ENCODE peak calls at places on chromosome 6, in five cellular contexts. V is WTC11, Y is GM23338, P is HepG2, C is H1. O is an unnamed sample.

GRCh38 chr6:41580690-41581089 is 34.5 kb downstream of the FOXP4 start:
- DNase-seq in V (no peak), Y (no peak), P (no peak), C (no peak), O (no peak)

GRCh38 chr6:12051861-12052368 is 39.8 kb downstream of the HIVEP1 start:
- DNase-seq in V (no peak), Y (no peak), P (no peak), C (no peak), O (no peak)

GRCh38 chr6:152233547-152234320 is 403.4 kb downstream of the SYNE1 start:
- DNase-seq in V (no peak), Y (no peak), P (no peak), C (no peak), O (no peak)

GRCh38 chr6:161586866-161587265 is 313.0 kb upstream of the AGPAT4 start:
- DNase-seq in V (no peak), Y (no peak), P (no peak), C (no peak), O (no peak)

GRCh38 chr6:169865346-169866139 is 114.1 kb downstream of the ERMARD start:
- DNase-seq in V (no peak), Y (no peak), P (no peak), C (no peak), O (no peak)

GRCh38 chr6:139659711-139660110 is 285.3 kb upstream of the CITED2 start:
- DNase-seq in V (no peak), Y (no peak), P (no peak), C (no peak), O (no peak)

GRCh38 chr6:30844118-30844535 is 40.2 kb upstream of the DDR1 start:
- DNase-seq in V (peak; percentile 38), Y (peak; percentile 88), P (peak; percentile 40), C (no peak), O (no peak)

GRCh38 chr6:20044883-20045282 is 167.4 kb downstream of the MBOAT1 start:
- DNase-seq in V (no peak), Y (no peak), P (no peak), C (no peak), O (no peak)

GRCh38 chr6:122790740-122791679 is 2.0 kb downstream of the SMPDL3A start:
- DNase-seq in V (no peak), Y (peak; percentile 20), P (peak; percentile 86), C (no peak), O (no peak)

GRCh38 chr6:106870824-106871300 is 103.7 kb downstream of the CD24 start:
- DNase-seq in V (no peak), Y (no peak), P (no peak), C (no peak), O (no peak)

GRCh38 chr6:90678049-90678779 is 91.3 kb upstream of the MAP3K7 start:
- DNase-seq in V (no peak), Y (no peak), P (no peak), C (no peak), O (no peak)

GRCh38 chr6:109183109-109183508 is 87.8 kb downstream of the CEP57L1 start:
- DNase-seq in V (no peak), Y (peak; percentile 32), P (no peak), C (peak; percentile 0), O (peak; percentile 41)
- TF ChIP-seq CREB1 in V (no peak), Y (no peak), P (no peak), C (no peak), O (no peak)

GRCh38 chr6:73231986-73232391 is 6.7 kb upstream of the KHDC1L start:
- DNase-seq in V (no peak), Y (no peak), P (no peak), C (no peak), O (no peak)
- TF ChIP-seq CREB1 in V (no peak), Y (no peak), P (no peak), C (no peak), O (no peak)

GRCh38 chr6:17197607-17198006 is 83.6 kb upstream of the RBM24 start:
- DNase-seq in V (no peak), Y (no peak), P (no peak), C (no peak), O (no peak)
- TF ChIP-seq CREB1 in V (no peak), Y (no peak), P (no peak), C (no peak), O (no peak)

DNA sequence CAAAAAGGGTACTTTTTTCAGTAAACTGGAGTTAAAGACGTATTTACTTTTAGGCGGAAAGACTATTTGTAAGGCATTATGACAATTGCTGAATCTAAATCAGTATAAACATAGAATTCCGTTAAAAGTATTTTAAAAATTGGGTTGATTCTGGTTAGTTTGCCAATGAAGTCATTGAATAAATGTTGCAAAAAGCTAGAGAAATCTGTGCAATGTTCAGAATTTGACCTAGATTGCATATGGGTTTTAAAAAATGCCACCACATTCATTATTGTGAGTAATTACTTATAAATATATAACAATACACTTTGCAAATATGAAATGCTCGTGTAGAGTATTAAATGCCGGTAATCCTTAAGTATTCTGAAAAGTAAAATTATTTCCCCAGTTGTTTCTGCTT is 116.5 kb upstream of the EEF1E1 start:
- DNase-seq in V (no peak), Y (no peak), P (no peak), C (no peak), O (no peak)
- TF ChIP-seq CREB1 in V (no peak), Y (no peak), P (no peak), C (no peak), O (no peak)

DNA sequence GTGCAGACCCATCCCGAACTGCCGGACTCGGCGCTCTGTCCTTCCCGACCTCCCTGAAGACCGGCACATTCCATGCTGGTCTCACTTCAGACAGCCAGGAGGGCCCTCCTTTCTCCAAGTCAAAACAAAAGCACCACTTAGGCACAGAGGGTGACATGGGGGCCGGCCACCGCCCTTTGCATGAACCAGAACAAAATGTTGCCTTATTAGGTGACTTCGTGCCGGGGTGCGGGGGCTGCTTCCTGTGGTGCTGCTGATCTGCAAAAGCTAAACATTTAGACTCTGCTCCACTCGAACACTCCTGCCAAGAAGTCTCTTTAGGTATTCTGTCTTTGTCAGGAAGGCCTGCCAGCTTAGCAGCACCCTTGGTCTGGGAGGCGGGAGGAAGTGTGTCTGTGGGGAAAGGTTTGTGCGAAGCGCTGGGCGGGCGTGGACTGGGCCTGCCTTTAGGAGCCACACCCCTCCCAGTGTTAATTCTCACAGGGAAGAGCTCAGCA is 133.8 kb downstream of the SMOC2 start:
- DNase-seq in V (no peak), Y (peak; percentile 33), P (no peak), C (no peak), O (no peak)
- TF ChIP-seq CREB1 in V (no peak), Y (no peak), P (no peak), C (no peak), O (no peak)

O was measured in K562.